ENCODE peak calls at places on chromosome 17, in six cellular contexts. Z, B, E, P, R and J are unnamed samples. For H3K9me3, the result is how much of the 10 kb centered on the place peaks cover.

GRCh38 chr17:68053237-68054030 is 17.9 kb downstream of the KPNA2 start:
- DNase-seq in Z (no peak), E (no peak), B (no peak), P (no peak), R (no peak), J (no peak)

GRCh38 chr17:78268191-78268874 is 36.9 kb downstream of the TMEM235 start:
- DNase-seq in R (no peak), E (no peak), P (no peak), Z (no peak), B (peak), J (no peak)

GRCh38 chr17:36643086-36643685 is 41.8 kb downstream of the MRM1 start:
- DNase-seq in Z (no peak), B (no peak), P (no peak), E (no peak), R (no peak), J (no peak)

GRCh38 chr17:50062323-50063243 is 6.7 kb downstream of the ITGA3 start:
- DNase-seq in P (no peak), R (no peak), E (peak), B (no peak), Z (no peak), J (no peak)

GRCh38 chr17:77407321-77408277 is 266.8 kb downstream of the SEC14L1 start:
- DNase-seq in Z (no peak), P (no peak), R (no peak), E (no peak), B (no peak), J (no peak)

GRCh38 chr17:71494456-71494855 is 626.4 kb upstream of the SOX9 start:
- DNase-seq in P (no peak), E (no peak), R (no peak), B (no peak), Z (no peak), J (no peak)

GRCh38 chr17:57563968-57564367 is 181.1 kb downstream of the CCDC182 start:
- DNase-seq in B (no peak), Z (no peak), R (no peak), E (no peak), P (no peak), J (no peak)

GRCh38 chr17:21177401-21177800 is 36.6 kb downstream of the TMEM11 start:
- DNase-seq in E (no peak), B (no peak), P (no peak), Z (no peak), R (no peak), J (no peak)

GRCh38 chr17:72890711-72891110 is 201.8 kb downstream of the SLC39A11 start:
- DNase-seq in Z (no peak), E (no peak), P (peak), B (no peak), R (no peak), J (no peak)

GRCh38 chr17:67276075-67276474 is 31.1 kb upstream of the HELZ start:
- DNase-seq in E (peak), Z (peak), P (no peak), R (no peak), B (peak), J (no peak)

GRCh38 chr17:64775701-64776570 is 113.8 kb upstream of the SMURF2 start:
- DNase-seq in R (no peak), P (no peak), Z (peak), B (no peak), E (no peak), J (no peak)

GRCh38 chr17:64772845-64773299 is 110.8 kb upstream of the SMURF2 start:
- DNase-seq in E (no peak), Z (no peak), P (no peak), R (no peak), B (no peak), J (no peak)

GRCh38 chr17:64774888-64775600 is 112.9 kb upstream of the SMURF2 start:
- DNase-seq in Z (no peak), P (no peak), B (no peak), R (no peak), E (no peak), J (no peak)

GRCh38 chr17:64773386-64773835 is 111.3 kb upstream of the SMURF2 start:
- DNase-seq in Z (no peak), E (no peak), R (no peak), B (no peak), P (no peak), J (no peak)

DNA sequence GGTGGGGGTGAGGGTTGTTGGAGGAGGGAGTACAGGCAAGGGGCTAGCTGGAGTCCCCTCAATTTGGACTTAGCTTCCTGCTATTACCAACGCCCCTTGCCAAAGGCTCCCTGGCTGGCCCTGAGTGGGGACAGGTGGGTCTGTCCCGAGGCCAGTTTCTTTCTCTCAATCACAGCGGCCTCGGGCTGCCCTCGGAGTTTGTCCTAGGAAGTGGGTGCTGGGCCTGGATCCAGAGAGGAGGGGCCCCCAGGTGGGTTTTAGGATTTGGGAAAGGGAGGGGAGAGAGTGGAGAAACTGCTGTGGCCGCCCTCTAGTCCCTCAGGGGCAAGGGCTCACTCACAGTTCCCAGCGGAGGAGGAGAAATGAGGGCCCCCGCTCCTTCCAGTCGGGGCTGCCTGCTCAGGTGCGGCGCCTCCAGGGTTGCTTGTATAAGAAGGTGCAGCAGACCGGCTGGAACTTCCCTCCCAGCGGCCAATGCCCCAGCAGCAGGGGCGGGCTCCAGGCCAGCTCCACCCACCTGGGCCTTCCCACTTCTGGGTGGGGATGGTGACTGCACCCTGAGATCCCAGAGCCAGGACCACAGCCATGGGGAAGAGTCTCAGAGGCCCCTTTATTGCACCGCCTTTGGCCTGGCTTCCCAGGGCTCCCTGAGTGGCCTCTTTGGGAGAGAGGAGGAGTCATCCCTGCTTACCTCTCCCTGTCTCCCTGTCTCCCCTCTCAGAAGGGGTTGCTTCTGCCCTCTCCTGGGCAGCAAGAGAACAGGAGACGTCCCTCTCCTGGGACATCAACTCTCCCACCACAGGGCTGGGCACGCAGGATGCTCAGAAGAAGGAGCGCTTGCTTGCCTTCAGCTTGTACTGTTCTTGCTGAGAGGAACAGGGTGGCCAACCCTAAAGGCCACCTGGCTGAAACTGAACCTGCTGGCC is 112.0 kb upstream of the SMURF2 start:
- DNase-seq in Z (peak), R (no peak), E (peak), B (peak), P (peak), J (peak)
- TF ChIP-seq ZNF274 in Z (peak), R (no peak), E (no peak), B (no peak), P (no peak), J (no peak)

DNA sequence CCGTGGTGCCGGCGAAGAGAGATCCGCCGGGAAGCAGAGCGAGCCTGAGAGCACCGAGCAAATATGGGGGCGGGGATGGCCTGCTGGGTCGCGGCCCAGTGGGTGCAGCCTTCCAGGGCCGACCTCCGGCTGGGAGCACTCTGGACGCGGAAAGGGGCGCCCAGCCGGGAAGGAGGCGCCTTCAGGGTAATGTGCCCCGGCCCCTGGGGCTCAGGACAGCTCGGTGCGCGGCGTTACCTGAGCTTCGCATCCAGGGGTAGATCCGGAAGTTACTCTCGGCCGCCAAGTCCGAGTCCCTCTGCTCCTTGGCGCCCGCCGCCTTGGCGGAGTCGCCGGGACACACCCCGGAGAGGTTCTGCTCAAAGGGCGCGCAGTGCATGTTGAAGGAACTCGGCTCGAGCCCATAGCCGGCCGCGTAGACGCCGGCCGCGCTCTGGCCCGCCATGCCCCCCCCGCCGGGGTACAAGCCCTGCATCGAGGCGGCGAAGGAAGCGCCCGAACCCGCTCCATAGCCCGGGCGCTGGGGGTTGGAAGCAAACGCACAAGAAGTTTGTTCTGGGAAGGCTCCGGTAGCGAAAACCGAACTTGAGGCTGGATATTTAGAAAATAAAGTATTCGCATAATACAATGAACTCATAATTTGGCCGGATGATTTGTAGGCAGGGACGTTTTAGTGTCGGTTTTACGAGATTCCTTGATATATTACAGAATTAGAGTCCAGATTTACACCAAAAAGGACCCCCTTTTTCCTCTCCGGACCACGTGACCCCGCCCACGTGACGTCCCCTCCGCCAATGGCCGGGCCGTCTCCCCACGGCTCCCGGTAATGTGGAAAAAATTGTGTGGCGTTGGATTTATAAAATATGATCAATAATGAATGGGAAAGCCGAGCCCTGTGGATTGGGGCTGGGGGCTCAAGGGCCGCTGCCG is at the start of gene HOXB7:
- DNase-seq in Z (no peak), R (no peak), E (no peak), P (peak), B (no peak), J (no peak)
- H3K9ac ChIP-seq in Z (no peak), R (peak), E (peak), P (peak), B (no peak), J (peak)

GRCh38 chr17:82193520-82194236 is 19.0 kb downstream of the CCDC57 start:
- DNase-seq in Z (no peak), R (no peak), E (no peak), B (no peak), P (no peak), J (no peak)

GRCh38 chr17:82198092-82198491 is 14.6 kb downstream of the CCDC57 start:
- DNase-seq in B (no peak), Z (no peak), P (no peak), R (no peak), E (no peak), J (no peak)

GRCh38 chr17:82196273-82196672 is 16.4 kb downstream of the CCDC57 start:
- DNase-seq in E (no peak), B (no peak), P (no peak), R (no peak), Z (no peak), J (no peak)

GRCh38 chr17:82194765-82195164 is 17.9 kb downstream of the CCDC57 start:
- DNase-seq in R (no peak), P (no peak), Z (no peak), E (no peak), B (no peak), J (no peak)

GRCh38 chr17:82195675-82196258 is 16.9 kb downstream of the CCDC57 start:
- DNase-seq in Z (no peak), P (no peak), E (no peak), R (no peak), B (no peak), J (no peak)
- H3K9me3 ChIP-seq in Z (under half), P (under half), E (under half), R (under half), B (under half), J (under half)

DNA sequence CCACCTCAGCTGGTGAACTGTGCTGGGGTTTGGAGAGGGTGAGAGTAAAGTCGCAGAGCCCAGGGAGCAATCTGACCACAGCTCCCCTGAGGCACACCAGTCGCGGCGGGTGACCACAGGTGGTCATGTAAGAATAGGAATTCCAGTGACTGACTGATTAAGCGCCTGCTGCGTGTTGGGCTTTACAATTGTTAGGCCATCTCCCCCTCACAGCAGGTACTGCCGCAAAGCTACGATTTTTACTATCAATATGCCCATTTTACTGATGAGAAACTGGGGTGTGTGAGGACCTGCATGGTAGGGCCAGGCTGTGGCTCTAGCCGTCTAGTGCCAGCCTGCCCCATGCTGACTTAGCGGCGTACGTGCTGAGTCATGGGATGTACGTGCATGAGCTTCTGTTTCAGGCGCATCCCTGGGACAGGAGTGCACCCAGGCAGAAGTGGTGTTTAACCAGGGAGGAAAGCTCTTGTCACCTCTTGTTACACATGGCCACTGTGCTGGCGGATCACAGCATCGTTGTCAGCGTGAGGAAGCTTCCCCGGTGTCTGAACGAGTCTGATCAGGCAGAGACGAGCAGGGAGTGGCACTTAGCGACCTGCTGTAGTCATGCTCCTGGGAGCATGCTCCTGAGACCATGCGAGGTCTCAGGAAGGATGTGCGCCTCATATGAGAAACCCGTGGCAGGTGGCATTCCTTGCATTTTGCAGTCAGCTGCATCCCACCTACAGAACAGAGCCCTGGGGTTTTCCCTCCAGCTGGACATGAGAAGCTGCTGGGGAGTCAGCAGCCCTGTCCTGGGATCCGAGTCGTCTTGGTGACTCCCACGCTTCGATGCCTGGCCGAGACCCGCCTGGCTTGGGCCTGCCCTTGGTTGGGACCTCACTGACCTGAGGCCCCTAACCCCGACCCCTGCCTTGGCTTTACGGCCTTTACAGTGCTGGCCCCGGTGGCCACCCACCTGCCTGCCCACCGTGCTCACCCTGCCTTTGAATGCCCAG is 163.7 kb upstream of the CHMP6 start:
- DNase-seq in Z (no peak), R (no peak), P (no peak), B (peak), E (no peak), J (no peak)
- TF ChIP-seq ZNF274 in Z (no peak), R (no peak), P (no peak), B (no peak), E (no peak), J (no peak)

GRCh38 chr17:32870969-32871368 is 6.0 kb downstream of the MYO1D start:
- DNase-seq in R (no peak), B (no peak), Z (no peak), E (no peak), P (no peak), J (no peak)
- H3K9ac ChIP-seq in R (no peak), B (no peak), Z (no peak), E (no peak), P (no peak), J (no peak)

DNA sequence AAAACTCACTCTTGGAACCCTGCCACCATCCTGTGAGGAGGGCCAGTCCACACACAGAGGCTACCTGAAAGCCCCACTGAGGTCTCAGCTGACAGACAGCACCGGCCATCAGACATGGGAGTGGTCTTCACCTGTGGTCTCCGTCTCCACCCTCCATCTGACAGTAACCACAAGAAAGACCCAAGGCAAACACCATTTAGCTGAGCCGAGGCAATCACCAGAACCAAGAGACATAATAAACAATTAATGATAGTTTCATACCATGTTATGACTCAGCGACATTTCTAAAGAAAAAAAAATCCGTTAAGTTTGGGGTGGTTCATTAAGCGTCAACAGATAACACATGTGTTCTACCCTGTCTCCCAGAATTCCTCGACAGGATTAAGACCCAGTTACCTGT is 6.1 kb upstream of the EVPLL start:
- DNase-seq in P (no peak), E (no peak), B (no peak), R (peak), Z (no peak), J (no peak)
- H3K9me3 ChIP-seq in P (under half), E (under half), B (under half), R (under half), Z (under half), J (under half)

GRCh38 chr17:4986403-4986802 is 1.1 kb downstream of the CAMTA2 start:
- DNase-seq in P (no peak), E (no peak), R (no peak), Z (no peak), B (no peak), J (no peak)
- TF ChIP-seq ZNF274 in P (no peak), E (no peak), R (no peak), Z (no peak), B (no peak), J (no peak)

GRCh38 chr17:80594666-80595269 is 50.1 kb downstream of the RPTOR start:
- DNase-seq in P (no peak), R (no peak), Z (no peak), B (no peak), E (no peak), J (no peak)
- H3K9ac ChIP-seq in P (no peak), R (no peak), Z (no peak), B (no peak), E (no peak), J (no peak)